ENCODE peak calls at places on chromosomes 6 and 20, in four cellular contexts. L is H1, D is K562, M is HepG2. B is an unnamed sample.

GRCh38 chr20:47351643-47352331 is 4.7 kb downstream of the ZMYND8 start:
- DNase-seq in D (no peak), L (no peak), M (no peak), B (no peak)

GRCh38 chr6:136506124-136506799 is 44.0 kb downstream of the MAP7 start:
- DNase-seq in L (no peak), M (no peak), D (no peak), B (no peak)

GRCh38 chr20:23186808-23187207 is 100.7 kb upstream of the CD93 start:
- DNase-seq in D (no peak), M (no peak), L (no peak), B (no peak)

GRCh38 chr20:3691897-3692296 is 10.1 kb upstream of the ADAM33 start:
- DNase-seq in L (no peak), D (no peak), M (no peak), B (no peak)

GRCh38 chr6:30647802-30648460 is 998 bp downstream of the C6orf136 start:
- DNase-seq in M (no peak), L (no peak), D (no peak), B (no peak)

GRCh38 chr6:12941422-12941821 is 224.9 kb downstream of the PHACTR1 start:
- DNase-seq in D (no peak), M (no peak), L (no peak), B (no peak)

GRCh38 chr6:37359034-37359433 is 5.3 kb downstream of the RNF8 start:
- DNase-seq in L (no peak), D (no peak), M (no peak), B (no peak)

GRCh38 chr6:71707059-71707458 is 179.3 kb upstream of the RIMS1 start:
- DNase-seq in D (no peak), M (no peak), L (no peak), B (no peak)

GRCh38 chr20:47677314-47678129 is 107.8 kb downstream of the SULF2 start:
- DNase-seq in M (peak; percentile 69), D (peak; percentile 82), L (peak; percentile 59), B (peak; percentile 51)

GRCh38 chr6:107116328-107116892 is 1.1 kb upstream of the BEND3 start:
- DNase-seq in M (no peak), L (peak; percentile 87), D (no peak), B (no peak)

GRCh38 chr20:54914995-54915394 is 439.6 kb downstream of the DOK5 start:
- DNase-seq in L (no peak), M (no peak), D (no peak), B (no peak)

GRCh38 chr6:157304840-157305675 is 18.3 kb downstream of the TMEM242 start:
- DNase-seq in M (no peak), L (no peak), D (no peak), B (no peak)
- TF ChIP-seq FOSL1 in M (no peak), L (no peak), D (no peak), B (no peak)

DNA sequence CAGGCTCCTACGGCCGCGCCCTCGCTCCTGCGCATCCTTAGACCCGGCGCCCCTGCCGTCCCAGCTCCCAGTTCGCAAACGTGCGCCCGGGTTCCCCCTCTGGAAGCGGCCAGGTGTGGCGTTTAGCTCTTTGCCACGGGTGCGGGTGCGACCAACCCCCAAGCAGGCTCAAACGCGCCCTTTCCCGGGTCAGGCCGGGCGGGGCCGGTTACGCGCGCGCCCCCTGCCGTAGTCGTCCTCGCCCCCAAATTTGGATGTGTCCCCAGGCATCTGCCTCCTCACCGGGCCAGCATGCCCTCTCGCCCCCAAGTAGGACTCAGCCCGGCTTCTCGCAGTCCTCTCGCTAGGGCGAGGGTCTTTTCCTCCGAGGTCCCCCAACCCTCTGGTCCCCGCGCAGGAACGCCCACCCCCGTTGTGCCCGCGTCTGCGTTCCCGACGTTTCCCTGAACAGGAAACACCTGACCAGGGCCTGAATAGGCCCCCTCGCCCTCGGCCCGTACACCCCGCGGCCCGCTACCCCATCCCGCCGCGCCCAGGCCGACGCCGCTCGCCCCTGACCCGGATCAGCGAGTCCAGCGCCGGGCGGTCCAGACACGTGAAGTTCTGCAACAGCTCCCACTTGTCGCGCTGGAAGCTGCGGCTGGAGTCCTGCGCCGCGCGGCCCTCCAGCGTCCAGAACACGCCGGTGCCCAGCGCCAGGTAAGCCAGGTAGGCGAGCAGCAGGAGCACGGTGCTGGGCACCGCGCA is 520 bp downstream of the KCNK17 start:
- DNase-seq in L (no peak), D (no peak), M (no peak), B (no peak)
- TF ChIP-seq FOSL1 in L (no peak), D (no peak), M (no peak), B (no peak)

GRCh38 chr6:89443658-89444057 is 10.7 kb downstream of the ANKRD6 start:
- DNase-seq in L (no peak), D (no peak), M (no peak), B (no peak)
- TF ChIP-seq FOSL1 in L (no peak), D (no peak), M (no peak), B (no peak)

GRCh38 chr6:15327271-15327670 is 81.4 kb downstream of the JARID2 start:
- DNase-seq in L (no peak), M (no peak), D (peak; percentile 57), B (peak; percentile 10)
- TF ChIP-seq FOSL1 in L (no peak), M (no peak), D (no peak), B (no peak)

GRCh38 chr20:12640255-12640654 is 368.5 kb upstream of the SPTLC3 start:
- DNase-seq in M (no peak), D (no peak), L (no peak), B (no peak)

GRCh38 chr20:12644481-12644880 is 364.3 kb upstream of the SPTLC3 start:
- DNase-seq in M (no peak), L (no peak), D (no peak), B (no peak)

GRCh38 chr20:12638633-12639360 is 370.0 kb upstream of the SPTLC3 start:
- DNase-seq in L (peak; percentile 7), D (no peak), M (no peak), B (no peak)
- TF ChIP-seq FOSL1 in L (no peak), D (no peak), M (no peak), B (no peak)

B was measured in HCT116.